ENCODE peak calls at places on chromosomes 5 and 9, in eight cellular contexts. D is tibial artery, A is transverse colon, M is mesendoderm, X is heart left ventricle, O is PC-3, I is GM23248, G is GM06990. F is an unnamed sample. For H3K27me3, the result is how much of the 10 kb centered on the place peaks cover.

GRCh38 chr5:111512026-111512405 is 319 bp downstream of the STARD4 start:
- DNase-seq in I (peak), X (no peak), A (no peak), D (peak), O (peak), M (peak), G (no peak), F (no peak)

GRCh38 chr5:102863058-102863457 is 108.0 kb downstream of the PAM start:
- DNase-seq in X (no peak), I (no peak), M (no peak), D (no peak), G (no peak), A (peak), O (no peak), F (no peak)

GRCh38 chr9:128552744-128553221 is 396 bp downstream of the SPTAN1 start:
- DNase-seq in D (peak), M (peak), A (peak), I (peak), G (no peak), X (peak), O (peak), F (peak)

GRCh38 chr9:124820606-124821246 is 32.5 kb upstream of the WDR38 start:
- DNase-seq in A (no peak), O (no peak), D (no peak), X (no peak), I (no peak), G (no peak), M (no peak), F (no peak)

GRCh38 chr9:99954841-99955240 is 48.4 kb downstream of the STX17 start:
- DNase-seq in X (no peak), A (no peak), G (peak), O (no peak), D (no peak), I (no peak), M (no peak), F (no peak)

GRCh38 chr5:71783891-71784290 is 64.8 kb downstream of the CARTPT start:
- DNase-seq in I (no peak), G (no peak), D (no peak), A (no peak), O (peak), X (no peak), M (peak), F (no peak)

GRCh38 chr5:129904667-129905466 is 602 bp downstream of the CHSY3 start:
- DNase-seq in I (peak), O (no peak), X (no peak), M (no peak), D (no peak), A (peak), G (no peak), F (peak)

GRCh38 chr9:98009926-98010325 is 26.8 kb downstream of the ANP32B start:
- DNase-seq in O (no peak), D (peak), I (no peak), A (no peak), X (no peak), G (no peak), M (no peak), F (no peak)

GRCh38 chr5:161378701-161379100 is 167.8 kb downstream of the GABRB2 start:
- DNase-seq in G (no peak), M (no peak), A (no peak), I (no peak), D (no peak), X (no peak), O (no peak), F (no peak)

GRCh38 chr9:131834721-131835120 is 94.8 kb upstream of the RAPGEF1 start:
- DNase-seq in X (peak), A (no peak), D (no peak), O (no peak), G (no peak), M (no peak), I (no peak), F (no peak)

GRCh38 chr5:109833946-109834345 is 144.2 kb downstream of the MAN2A1 start:
- DNase-seq in M (no peak), A (no peak), O (no peak), G (no peak), D (no peak), I (no peak), X (no peak), F (no peak)

GRCh38 chr5:55187370-55187769 is 14.4 kb upstream of the CDC20B start:
- DNase-seq in O (peak), A (no peak), G (no peak), M (peak), D (no peak), X (no peak), I (peak), F (no peak)

GRCh38 chr5:149130932-149131273 is 10.4 kb upstream of the ABLIM3 start:
- DNase-seq in G (no peak), O (peak), A (no peak), D (no peak), M (no peak), I (no peak), X (no peak), F (no peak)

GRCh38 chr5:174995827-174996226 is 271.4 kb downstream of the MSX2 start:
- DNase-seq in G (no peak), I (no peak), D (no peak), O (no peak), X (no peak), A (no peak), M (no peak), F (no peak)

GRCh38 chr5:174999581-174999980 is 275.2 kb downstream of the MSX2 start:
- DNase-seq in X (no peak), A (no peak), G (no peak), D (no peak), M (peak), O (no peak), I (no peak), F (no peak)

GRCh38 chr5:174998131-174998730 is 273.8 kb downstream of the MSX2 start:
- DNase-seq in A (no peak), M (no peak), I (no peak), D (no peak), G (peak), O (no peak), X (no peak), F (no peak)

GRCh38 chr5:174996941-174997340 is 272.6 kb downstream of the MSX2 start:
- DNase-seq in A (no peak), D (no peak), G (no peak), I (no peak), M (no peak), X (no peak), O (no peak), F (no peak)

GRCh38 chr5:174997688-174998087 is 273.3 kb downstream of the MSX2 start:
- DNase-seq in D (no peak), I (no peak), O (no peak), M (no peak), X (no peak), A (no peak), G (no peak), F (no peak)
- H3K27me3 ChIP-seq in D (under half), I (under half), O (under half), M (under half), X (under half), A (under half), G (under half), F (under half)

GRCh38 chr9:130267930-130268329 is 2.4 kb downstream of the HMCN2 start:
- DNase-seq in I (no peak), G (no peak), D (peak), A (no peak), X (no peak), M (no peak), O (no peak), F (no peak)
- H3K27me3 ChIP-seq in I (half or more), G (under half), D (half or more), A (half or more), X (under half), M (under half), O (under half), F (under half)

DNA sequence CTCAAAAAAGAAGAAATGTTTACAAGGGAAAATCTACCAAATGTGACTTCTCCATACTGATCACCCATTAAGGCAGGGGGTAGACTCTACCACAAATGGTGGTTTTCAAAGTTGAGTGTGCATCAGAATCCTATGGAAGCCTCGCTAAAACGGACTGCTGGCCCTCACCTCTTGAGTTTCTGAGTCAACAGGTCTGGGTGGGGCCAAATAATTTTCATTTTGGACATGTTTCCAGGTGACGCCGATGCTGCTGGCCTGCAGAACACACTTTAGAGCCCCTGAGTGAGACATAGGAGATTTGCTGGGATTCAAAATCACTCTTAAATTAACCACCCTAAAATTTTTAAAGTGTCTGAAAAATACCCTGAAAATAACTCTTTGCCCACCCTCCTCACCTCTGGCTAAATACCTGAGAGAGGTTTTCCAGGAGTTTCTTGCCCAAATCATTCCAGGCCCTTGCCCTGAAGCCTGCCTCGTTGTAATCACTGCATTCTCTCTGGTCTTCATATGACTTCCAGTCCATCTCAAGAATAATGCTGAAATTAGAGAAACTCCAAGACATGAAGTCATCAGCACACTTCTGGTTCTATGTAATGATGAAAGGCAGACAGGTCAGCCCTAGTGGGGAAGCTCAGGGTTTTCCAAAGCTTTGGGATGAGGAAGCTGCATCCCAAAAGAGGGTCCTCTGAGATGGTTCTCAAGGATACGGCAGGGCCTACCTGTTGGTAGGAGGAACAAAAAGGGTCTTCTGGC is 18.2 kb downstream of the C9orf152 start:
- DNase-seq in M (no peak), G (no peak), X (no peak), D (no peak), I (no peak), O (no peak), A (no peak), F (no peak)
- H3K27me3 ChIP-seq in M (under half), G (under half), X (under half), D (under half), I (under half), O (under half), A (under half), F (under half)

GRCh38 chr5:170368593-170368992 is 20.6 kb downstream of the KCNMB1 start:
- DNase-seq in M (no peak), X (no peak), A (no peak), I (no peak), G (no peak), O (no peak), D (no peak), F (no peak)
- H3K27me3 ChIP-seq in M (under half), X (under half), A (under half), I (under half), G (under half), O (half or more), D (under half), F (under half)

GRCh38 chr5:616342-617039 is 4.4 kb downstream of the CEP72 start:
- DNase-seq in O (no peak), X (peak), A (no peak), D (no peak), I (no peak), M (peak), G (no peak), F (no peak)
- H3K27me3 ChIP-seq in O (under half), X (under half), A (under half), D (under half), I (under half), M (under half), G (under half), F (under half)

GRCh38 chr5:139797335-139797734 is 1.7 kb downstream of the PSD2 start:
- DNase-seq in O (no peak), X (no peak), I (peak), M (no peak), G (no peak), D (no peak), A (no peak), F (no peak)
- H3K27me3 ChIP-seq in O (half or more), X (half or more), I (half or more), M (half or more), G (under half), D (half or more), A (half or more), F (under half)

F was measured in lung.